ENCODE peak calls at places on chromosomes 2 and 18, in five cellular contexts. G, P, S, X and O are unnamed samples.

GRCh38 chr2:186697536-186697935 is 3.7 kb downstream of the FAM171B start:
- DNase-seq in X (no peak), S (no peak), G (no peak), P (no peak), O (no peak)

GRCh38 chr2:95062716-95063400 is 37.4 kb downstream of the MAL start:
- DNase-seq in P (no peak), S (no peak), X (no peak), G (no peak), O (no peak)

GRCh38 chr2:57849843-57850242 is 196.8 kb upstream of the VRK2 start:
- DNase-seq in G (no peak), P (no peak), S (no peak), X (no peak), O (no peak)

GRCh38 chr2:42053791-42054656 is 6.2 kb downstream of the PKDCC start:
- DNase-seq in X (no peak), S (no peak), G (no peak), P (no peak), O (no peak)

GRCh38 chr2:172813314-172813888 is 77.8 kb downstream of the RAPGEF4 start:
- DNase-seq in P (no peak), X (no peak), G (no peak), S (no peak), O (no peak)

GRCh38 chr2:242075163-242075562 is 205.6 kb downstream of the RTP5 start:
- DNase-seq in X (no peak), G (no peak), P (no peak), S (peak; percentile 91), O (no peak)

GRCh38 chr2:60508307-60508706 is 45.1 kb downstream of the BCL11A start:
- DNase-seq in G (no peak), P (no peak), X (no peak), S (no peak), O (no peak)

GRCh38 chr2:165238295-165238694 is 919 bp upstream of the SCN2A start:
- DNase-seq in S (no peak), X (no peak), G (no peak), P (peak; percentile 48), O (no peak)

GRCh38 chr2:207617011-207617671 is 8.1 kb downstream of the METTL21A start:
- DNase-seq in G (no peak), P (no peak), X (no peak), S (peak; percentile 51), O (no peak)

GRCh38 chr18:11147371-11147860 is 2.0 kb downstream of the PIEZO2 start:
- DNase-seq in G (no peak), S (no peak), P (no peak), X (no peak), O (no peak)

GRCh38 chr2:529425-529824 is 147.8 kb downstream of the TMEM18 start:
- DNase-seq in S (peak; percentile 44), X (no peak), P (no peak), G (peak; percentile 46), O (no peak)

GRCh38 chr2:218074031-218074430 is 5.0 kb downstream of the RUFY4 start:
- DNase-seq in P (peak; percentile 65), S (no peak), G (peak; percentile 76), X (no peak), O (peak; percentile 48)

GRCh38 chr2:147782521-147782920 is 62.3 kb upstream of the ACVR2A start:
- DNase-seq in X (no peak), S (no peak), P (no peak), G (peak; percentile 50), O (no peak)

GRCh38 chr2:216665717-216666116 is 29.6 kb downstream of the IGFBP5 start:
- DNase-seq in S (no peak), X (no peak), P (peak; percentile 69), G (peak; percentile 87), O (no peak)

GRCh38 chr2:194564422-194564821 is 1092.6 kb upstream of the SLC39A10 start:
- DNase-seq in P (no peak), G (no peak), X (no peak), S (no peak), O (no peak)

GRCh38 chr18:54149078-54149697 is 75.3 kb downstream of the MBD2 start:
- DNase-seq in G (peak; percentile 35), X (no peak), S (peak; percentile 78), P (no peak), O (peak; percentile 59)

GRCh38 chr2:163345795-163346573 is 389.8 kb downstream of the FIGN start:
- DNase-seq in P (peak; percentile 21), S (peak; percentile 31), G (peak; percentile 25), X (no peak), O (no peak)

GRCh38 chr2:176449852-176450251 is 180.6 kb downstream of the MTX2 start:
- DNase-seq in S (no peak), G (peak; percentile 75), P (peak; percentile 13), X (no peak), O (no peak)

GRCh38 chr2:10452956-10453885 is 5.1 kb upstream of the ODC1 start:
- DNase-seq in X (no peak), P (no peak), G (no peak), S (no peak), O (no peak)

GRCh38 chr2:219480004-219480403 is 18.7 kb upstream of the GMPPA start:
- DNase-seq in X (no peak), G (no peak), S (no peak), P (no peak), O (no peak)

GRCh38 chr2:34288016-34288415 is 688.9 kb upstream of the FAM98A start:
- DNase-seq in G (no peak), X (no peak), P (no peak), S (no peak), O (no peak)

GRCh38 chr2:221494556-221494955 is 77.5 kb downstream of the EPHA4 start:
- DNase-seq in S (no peak), P (no peak), G (no peak), X (no peak), O (no peak)

GRCh38 chr2:144084114-144084661 is 435.7 kb downstream of the ZEB2 start:
- DNase-seq in X (no peak), P (no peak), S (no peak), G (no peak), O (no peak)

GRCh38 chr2:205091411-205091810 is 546.1 kb downstream of the PARD3B start:
- DNase-seq in S (no peak), P (no peak), G (no peak), X (no peak), O (no peak)

GRCh38 chr2:231008131-231008530 is 12.2 kb downstream of the SPATA3 start:
- DNase-seq in G (no peak), P (no peak), X (no peak), S (no peak), O (no peak)

GRCh38 chr2:8315766-8316165 is 366.1 kb upstream of the ID2 start:
- DNase-seq in G (peak; percentile 65), S (no peak), X (no peak), P (no peak), O (no peak)

GRCh38 chr2:85787981-85788340 is 34.2 kb downstream of the ATOH8 start:
- DNase-seq in P (no peak), G (no peak), X (no peak), S (no peak), O (no peak)

GRCh38 chr18:43276471-43276870 is 819 bp downstream of the SYT4 start:
- DNase-seq in S (no peak), X (no peak), G (no peak), P (no peak), O (no peak)

GRCh38 chr2:224412064-224412921 is 10.4 kb upstream of the FAM124B start:
- DNase-seq in P (no peak), G (no peak), S (peak; percentile 27), X (no peak), O (no peak)

GRCh38 chr2:11829947-11830707 is 83.7 kb downstream of the LPIN1 start:
- DNase-seq in X (peak; percentile 15), G (peak; percentile 87), P (peak; percentile 71), S (peak; percentile 95), O (peak; percentile 51)

GRCh38 chr18:63237911-63238710 is 81.5 kb downstream of the BCL2 start:
- DNase-seq in S (peak; percentile 77), X (no peak), P (peak; percentile 54), G (peak; percentile 75), O (no peak)

GRCh38 chr2:119744335-119744939 is 15.3 kb upstream of the PTPN4 start:
- DNase-seq in S (no peak), X (no peak), P (no peak), G (no peak), O (no peak)

GRCh38 chr2:182929972-182930371 is 63.5 kb upstream of the FRZB start:
- DNase-seq in S (no peak), G (no peak), X (no peak), P (no peak), O (no peak)

GRCh38 chr2:238513346-238513745 is 86.6 kb downstream of the ASB1 start:
- DNase-seq in G (peak; percentile 79), S (peak; percentile 24), P (peak; percentile 38), X (no peak), O (peak; percentile 59)

GRCh38 chr2:28689764-28690163 is 61.9 kb upstream of the PPP1CB start:
- DNase-seq in S (no peak), G (no peak), X (no peak), P (no peak), O (no peak)

GRCh38 chr2:166417669-166418068 is 41.9 kb upstream of the SCN9A start:
- DNase-seq in G (peak; percentile 4), X (no peak), S (peak; percentile 23), P (no peak), O (no peak)

GRCh38 chr2:236625156-236625690 is 55.6 kb downstream of the ACKR3 start:
- DNase-seq in X (no peak), P (no peak), S (no peak), G (no peak), O (no peak)